ENCODE peak calls at places on chromosomes 5 and 9, in ten cellular contexts. D is transverse colon, E is neural progenitor cell, F is A549, M is DND-41, C is colonic mucosa, P is kidney, Q is left ventricle myocardium inferior, B is stomach, K is astrocyte. A is an unnamed sample.

GRCh38 chr9:76451234-76451633 is 7.7 kb upstream of the GCNT1 start:
- DNase-seq in D (no peak), E (no peak), F (no peak), M (no peak), C (no peak), P (no peak), Q (no peak), B (no peak), K (peak; percentile 88), A (no peak)

GRCh38 chr5:14581891-14582796 is 552 bp downstream of the OTULINL start:
- DNase-seq in D (peak; percentile 83), E (peak; percentile 82), F (peak; percentile 45), M (peak; percentile 19), C (peak; percentile 75), P (peak; percentile 91), Q (peak; percentile 48), B (peak; percentile 74), K (no peak), A (peak; percentile 25)

GRCh38 chr9:134134949-134135342 is 936 bp upstream of the WDR5 start:
- DNase-seq in D (no peak), E (no peak), F (peak; percentile 58), M (no peak), C (no peak), P (no peak), Q (no peak), B (no peak), K (no peak), A (peak; percentile 30)

GRCh38 chr5:132473019-132473531 is 17.5 kb downstream of the IRF1 start:
- DNase-seq in D (peak; percentile 76), E (no peak), F (no peak), M (peak; percentile 81), C (no peak), P (peak; percentile 89), Q (peak; percentile 14), B (peak; percentile 51), K (no peak), A (no peak)

GRCh38 chr5:174617285-174617684 is 107.1 kb upstream of the MSX2 start:
- DNase-seq in D (no peak), E (no peak), F (no peak), M (no peak), C (no peak), P (no peak), Q (no peak), B (no peak), K (no peak), A (no peak)

GRCh38 chr5:174151579-174152181 is 106.2 kb downstream of the NSG2 start:
- DNase-seq in D (no peak), E (no peak), F (no peak), M (no peak), C (no peak), P (no peak), Q (no peak), B (peak; percentile 19), K (no peak), A (no peak)

GRCh38 chr5:35783551-35783950 is 73.1 kb upstream of the IL7R start:
- DNase-seq in D (no peak), E (no peak), F (no peak), M (no peak), C (no peak), P (no peak), Q (no peak), B (no peak), K (no peak), A (no peak)

GRCh38 chr9:74078647-74079046 is 418.5 kb upstream of the RORB start:
- DNase-seq in D (no peak), E (no peak), F (no peak), M (no peak), C (no peak), P (no peak), Q (no peak), B (no peak), K (peak; percentile 96), A (peak; percentile 79)

GRCh38 chr5:56126487-56127179 is 106.5 kb downstream of the ANKRD55 start:
- DNase-seq in D (no peak), E (no peak), F (no peak), M (no peak), C (no peak), P (no peak), Q (no peak), B (no peak), K (peak; percentile 67), A (no peak)

GRCh38 chr5:157734466-157734865 is 3.2 kb downstream of the THG1L start:
- DNase-seq in D (no peak), E (no peak), F (no peak), M (no peak), C (no peak), P (no peak), Q (no peak), B (no peak), K (no peak), A (no peak)

GRCh38 chr5:123754167-123754840 is 242.3 kb downstream of the CSNK1G3 start:
- DNase-seq in D (no peak), E (no peak), F (no peak), M (no peak), C (no peak), P (no peak), Q (no peak), B (no peak), K (peak; percentile 49), A (peak; percentile 39)

GRCh38 chr5:96942078-96942477 is 6.2 kb downstream of the LNPEP start:
- DNase-seq in D (no peak), E (no peak), F (no peak), M (no peak), C (no peak), P (no peak), Q (no peak), B (no peak), K (no peak), A (no peak)

GRCh38 chr5:136065588-136065987 is 36.8 kb downstream of the TGFBI start:
- DNase-seq in D (no peak), E (no peak), F (no peak), M (no peak), C (no peak), P (no peak), Q (no peak), B (no peak), K (no peak), A (no peak)

GRCh38 chr5:36777105-36777757 is 99.3 kb upstream of the NIPBL start:
- DNase-seq in D (peak; percentile 19), E (peak; percentile 64), F (peak; percentile 34), M (no peak), C (peak; percentile 25), P (no peak), Q (no peak), B (no peak), K (peak; percentile 4), A (no peak)

GRCh38 chr9:75667155-75667554 is 223.3 kb upstream of the PCSK5 start:
- DNase-seq in D (no peak), E (no peak), F (no peak), M (no peak), C (no peak), P (no peak), Q (no peak), B (no peak), K (no peak), A (no peak)

GRCh38 chr5:108629779-108630178 is 117.9 kb upstream of the FER start:
- DNase-seq in D (no peak), E (no peak), F (no peak), M (no peak), C (no peak), P (no peak), Q (no peak), B (no peak), K (no peak), A (no peak)

GRCh38 chr9:130579738-130580463 is 524 bp downstream of the FUBP3 start:
- DNase-seq in D (no peak), E (peak; percentile 38), F (peak; percentile 19), M (no peak), C (no peak), P (no peak), Q (no peak), B (no peak), K (no peak), A (no peak)

GRCh38 chr5:154764967-154765366 is 9.8 kb downstream of the LARP1 start:
- DNase-seq in D (no peak), E (no peak), F (no peak), M (no peak), C (no peak), P (no peak), Q (no peak), B (no peak), K (no peak), A (no peak)

GRCh38 chr5:655406-655805 is 37.7 kb downstream of the TPPP start:
- DNase-seq in D (no peak), E (no peak), F (no peak), M (no peak), C (no peak), P (peak; percentile 12), Q (no peak), B (no peak), K (no peak), A (no peak)

GRCh38 chr5:120655828-120656435 is 191.8 kb downstream of the PRR16 start:
- DNase-seq in D (peak; percentile 10), E (peak; percentile 66), F (peak; percentile 2), M (peak; percentile 48), C (peak; percentile 36), P (no peak), Q (no peak), B (peak; percentile 27), K (no peak), A (peak; percentile 27)

GRCh38 chr5:163261647-163262269 is 175.6 kb upstream of the CCNG1 start:
- DNase-seq in D (no peak), E (no peak), F (no peak), M (no peak), C (no peak), P (no peak), Q (no peak), B (no peak), K (no peak), A (no peak)

GRCh38 chr5:168679515-168679920 is 100.3 kb upstream of the PANK3 start:
- DNase-seq in D (peak; percentile 79), E (peak; percentile 91), F (peak; percentile 69), M (peak; percentile 70), C (peak; percentile 81), P (no peak), Q (peak; percentile 62), B (peak; percentile 75), K (peak; percentile 34), A (peak; percentile 18)
- TF ChIP-seq CTCF in D (peak; percentile 82), E (peak; percentile 95), F (peak; percentile 91), M (peak; percentile 94), C (peak; percentile 92), P (peak; percentile 90), Q (peak; percentile 93), B (peak; percentile 74), K (peak; percentile 90), A (peak; percentile 87)

GRCh38 chr5:61967681-61968080 is 338.3 kb upstream of the KIF2A start:
- DNase-seq in D (no peak), E (no peak), F (no peak), M (no peak), C (no peak), P (no peak), Q (no peak), B (no peak), K (no peak), A (no peak)
- H3K27ac ChIP-seq in D (no peak overlapping the region), E (no peak overlapping the region), F (no peak overlapping the region), M (no peak overlapping the region), C (no peak overlapping the region), P (no peak overlapping the region), Q (no peak overlapping the region), B (no peak overlapping the region), K (no peak overlapping the region), A (no peak overlapping the region)

GRCh38 chr9:96565684-96566360 is 53.8 kb downstream of the CDC14B start:
- DNase-seq in D (peak; percentile 13), E (peak; percentile 7), F (peak; percentile 15), M (no peak), C (peak; percentile 19), P (no peak), Q (no peak), B (no peak), K (peak; percentile 33), A (no peak)
- TF ChIP-seq CTCF in D (no peak), E (no peak), F (no peak), M (no peak), C (no peak), P (no peak), Q (no peak), B (no peak), K (no peak), A (no peak)

GRCh38 chr9:136481558-136481957 is 1.3 kb downstream of the SEC16A start:
- DNase-seq in D (no peak), E (no peak), F (no peak), M (no peak), C (no peak), P (no peak), Q (no peak), B (no peak), K (no peak), A (no peak)
- H3K27ac ChIP-seq in D (peak overlapping the region; percentile 99), E (no peak overlapping the region), F (peak overlapping the region; percentile 98), M (peak overlapping the region; percentile 73), C (no peak overlapping the region), P (no peak overlapping the region), Q (no peak overlapping the region), B (peak overlapping the region; percentile 100), K (peak overlapping the region; percentile 95), A (peak overlapping the region; percentile 81)

A was measured in foreskin keratinocyte.